ENCODE peak calls at places on chromosomes 12 and 14, in ten cellular contexts. One of them, this sample, is unnamed.

GRCh38 chr12:121036810-121037326 is 2.2 kb downstream of the OASL start:
- DNase-seq in psoas muscle: no peak
- DNase-seq in activated T-cell treated with anti-CD3 and anti-CD28 coated beads, Interleukin-2, amount 50 U/mL, for 72 hours: peak
- DNase-seq in T1000: no peak
- DNase-seq in activated naive CD8-positive, alpha-beta T cell treated with anti-CD3 and anti-CD28 coated beads, Interleukin-2, amount 10 ng/mL, durations not matched to agents 7 days and 5 days: no peak
- DNase-seq in AG09319: peak
- DNase-seq in EL: peak
- DNase-seq in fibroblast of pulmonary artery: peak
- DNase-seq in RPMI7951: peak
- DNase-seq in glutamatergic neuron: no peak
- DNase-seq in this sample: peak

GRCh38 chr14:101654051-101654450 is 92.8 kb downstream of the DIO3 start:
- DNase-seq in EL: no peak
- DNase-seq in activated naive CD8-positive, alpha-beta T cell treated with anti-CD3 and anti-CD28 coated beads, Interleukin-2, amount 10 ng/mL, durations not matched to agents 7 days and 5 days: no peak
- DNase-seq in glutamatergic neuron: no peak
- DNase-seq in fibroblast of pulmonary artery: no peak
- DNase-seq in psoas muscle: no peak
- DNase-seq in AG09319: no peak
- DNase-seq in activated T-cell treated with anti-CD3 and anti-CD28 coated beads, Interleukin-2, amount 50 U/mL, for 72 hours: no peak
- DNase-seq in T1000: no peak
- DNase-seq in RPMI7951: no peak
- DNase-seq in this sample: no peak

GRCh38 chr12:109433618-109434017 is 43.5 kb downstream of the KCTD10 start:
- DNase-seq in activated T-cell treated with anti-CD3 and anti-CD28 coated beads, Interleukin-2, amount 50 U/mL, for 72 hours: no peak
- DNase-seq in AG09319: no peak
- DNase-seq in activated naive CD8-positive, alpha-beta T cell treated with anti-CD3 and anti-CD28 coated beads, Interleukin-2, amount 10 ng/mL, durations not matched to agents 7 days and 5 days: no peak
- DNase-seq in psoas muscle: no peak
- DNase-seq in EL: no peak
- DNase-seq in RPMI7951: no peak
- DNase-seq in T1000: no peak
- DNase-seq in fibroblast of pulmonary artery: no peak
- DNase-seq in glutamatergic neuron: peak
- DNase-seq in this sample: no peak

GRCh38 chr12:4997939-4998338 is 45.7 kb upstream of the KCNA5 start:
- DNase-seq in AG09319: peak
- DNase-seq in RPMI7951: peak
- DNase-seq in EL: peak
- DNase-seq in psoas muscle: peak
- DNase-seq in glutamatergic neuron: no peak
- DNase-seq in T1000: peak
- DNase-seq in fibroblast of pulmonary artery: peak
- DNase-seq in activated T-cell treated with anti-CD3 and anti-CD28 coated beads, Interleukin-2, amount 50 U/mL, for 72 hours: no peak
- DNase-seq in activated naive CD8-positive, alpha-beta T cell treated with anti-CD3 and anti-CD28 coated beads, Interleukin-2, amount 10 ng/mL, durations not matched to agents 7 days and 5 days: no peak
- DNase-seq in this sample: peak

GRCh38 chr14:79831198-79831890 is 380.0 kb downstream of the DIO2 start:
- DNase-seq in psoas muscle: no peak
- DNase-seq in activated T-cell treated with anti-CD3 and anti-CD28 coated beads, Interleukin-2, amount 50 U/mL, for 72 hours: no peak
- DNase-seq in activated naive CD8-positive, alpha-beta T cell treated with anti-CD3 and anti-CD28 coated beads, Interleukin-2, amount 10 ng/mL, durations not matched to agents 7 days and 5 days: no peak
- DNase-seq in RPMI7951: no peak
- DNase-seq in glutamatergic neuron: no peak
- DNase-seq in fibroblast of pulmonary artery: peak
- DNase-seq in EL: peak
- DNase-seq in AG09319: no peak
- DNase-seq in T1000: no peak
- DNase-seq in this sample: no peak

GRCh38 chr14:47227051-47227600 is 448.3 kb downstream of the MDGA2 start:
- DNase-seq in activated T-cell treated with anti-CD3 and anti-CD28 coated beads, Interleukin-2, amount 50 U/mL, for 72 hours: no peak
- DNase-seq in psoas muscle: no peak
- DNase-seq in EL: no peak
- DNase-seq in AG09319: no peak
- DNase-seq in activated naive CD8-positive, alpha-beta T cell treated with anti-CD3 and anti-CD28 coated beads, Interleukin-2, amount 10 ng/mL, durations not matched to agents 7 days and 5 days: no peak
- DNase-seq in T1000: no peak
- DNase-seq in fibroblast of pulmonary artery: peak
- DNase-seq in glutamatergic neuron: no peak
- DNase-seq in RPMI7951: no peak
- DNase-seq in this sample: no peak

GRCh38 chr12:44847888-44848770 is 28.0 kb downstream of the NELL2 start:
- DNase-seq in EL: no peak
- DNase-seq in fibroblast of pulmonary artery: no peak
- DNase-seq in activated T-cell treated with anti-CD3 and anti-CD28 coated beads, Interleukin-2, amount 50 U/mL, for 72 hours: peak
- DNase-seq in AG09319: no peak
- DNase-seq in activated naive CD8-positive, alpha-beta T cell treated with anti-CD3 and anti-CD28 coated beads, Interleukin-2, amount 10 ng/mL, durations not matched to agents 7 days and 5 days: peak
- DNase-seq in T1000: no peak
- DNase-seq in glutamatergic neuron: no peak
- DNase-seq in psoas muscle: no peak
- DNase-seq in RPMI7951: no peak
- DNase-seq in this sample: no peak

GRCh38 chr12:38761636-38762342 is 143.6 kb downstream of the CPNE8 start:
- DNase-seq in EL: no peak
- DNase-seq in glutamatergic neuron: no peak
- DNase-seq in RPMI7951: no peak
- DNase-seq in fibroblast of pulmonary artery: no peak
- DNase-seq in psoas muscle: no peak
- DNase-seq in T1000: no peak
- DNase-seq in activated naive CD8-positive, alpha-beta T cell treated with anti-CD3 and anti-CD28 coated beads, Interleukin-2, amount 10 ng/mL, durations not matched to agents 7 days and 5 days: no peak
- DNase-seq in activated T-cell treated with anti-CD3 and anti-CD28 coated beads, Interleukin-2, amount 50 U/mL, for 72 hours: no peak
- DNase-seq in AG09319: no peak
- DNase-seq in this sample: no peak

GRCh38 chr12:12788675-12789368 is 3.4 kb downstream of the APOLD1 start:
- DNase-seq in RPMI7951: peak
- DNase-seq in EL: peak
- DNase-seq in fibroblast of pulmonary artery: peak
- DNase-seq in psoas muscle: peak
- DNase-seq in activated naive CD8-positive, alpha-beta T cell treated with anti-CD3 and anti-CD28 coated beads, Interleukin-2, amount 10 ng/mL, durations not matched to agents 7 days and 5 days: no peak
- DNase-seq in glutamatergic neuron: peak
- DNase-seq in AG09319: peak
- DNase-seq in activated T-cell treated with anti-CD3 and anti-CD28 coated beads, Interleukin-2, amount 50 U/mL, for 72 hours: peak
- DNase-seq in T1000: no peak
- DNase-seq in this sample: peak

GRCh38 chr14:24673059-24673458 is 39.1 kb upstream of the GZMB start:
- DNase-seq in EL: no peak
- DNase-seq in psoas muscle: no peak
- DNase-seq in fibroblast of pulmonary artery: no peak
- DNase-seq in AG09319: no peak
- DNase-seq in activated naive CD8-positive, alpha-beta T cell treated with anti-CD3 and anti-CD28 coated beads, Interleukin-2, amount 10 ng/mL, durations not matched to agents 7 days and 5 days: no peak
- DNase-seq in T1000: no peak
- DNase-seq in RPMI7951: no peak
- DNase-seq in activated T-cell treated with anti-CD3 and anti-CD28 coated beads, Interleukin-2, amount 50 U/mL, for 72 hours: no peak
- DNase-seq in glutamatergic neuron: no peak
- DNase-seq in this sample: no peak

GRCh38 chr12:31471823-31472222 is 119.1 kb downstream of the DENND5B start:
- DNase-seq in activated naive CD8-positive, alpha-beta T cell treated with anti-CD3 and anti-CD28 coated beads, Interleukin-2, amount 10 ng/mL, durations not matched to agents 7 days and 5 days: no peak
- DNase-seq in fibroblast of pulmonary artery: no peak
- DNase-seq in activated T-cell treated with anti-CD3 and anti-CD28 coated beads, Interleukin-2, amount 50 U/mL, for 72 hours: no peak
- DNase-seq in T1000: no peak
- DNase-seq in EL: peak
- DNase-seq in RPMI7951: peak
- DNase-seq in AG09319: no peak
- DNase-seq in glutamatergic neuron: no peak
- DNase-seq in psoas muscle: no peak
- DNase-seq in this sample: peak

GRCh38 chr12:6112004-6112403 is 12.5 kb downstream of the VWF start:
- DNase-seq in psoas muscle: no peak
- DNase-seq in glutamatergic neuron: no peak
- DNase-seq in activated T-cell treated with anti-CD3 and anti-CD28 coated beads, Interleukin-2, amount 50 U/mL, for 72 hours: no peak
- DNase-seq in fibroblast of pulmonary artery: no peak
- DNase-seq in EL: no peak
- DNase-seq in T1000: no peak
- DNase-seq in RPMI7951: no peak
- DNase-seq in AG09319: no peak
- DNase-seq in activated naive CD8-positive, alpha-beta T cell treated with anti-CD3 and anti-CD28 coated beads, Interleukin-2, amount 10 ng/mL, durations not matched to agents 7 days and 5 days: no peak
- DNase-seq in this sample: no peak

This sample was measured in astrocyte of the hippocampus.